ENCODE peak calls at places on chromosome 18, in six cellular contexts. B is H1, O is mesendoderm, D is IMR-90, F is neuronal stem cell, W is trophoblast cell. K is an unnamed sample. For H3K4me1 and H3K36me3, the result is how much of the 10 kb centered on the place peaks cover.

GRCh38 chr18:75071484-75071785 is 137.5 kb downstream of the PTGR3 start:
- DNase-seq in B (no peak), O (no peak), D (no peak), F (no peak), W (no peak), K (no peak)

GRCh38 chr18:11946756-11947155 is 34.6 kb upstream of the IMPA2 start:
- DNase-seq in B (no peak), O (peak), D (peak), F (no peak), W (peak), K (peak)

GRCh38 chr18:55821219-55821618 is 233.2 kb upstream of the TCF4 start:
- DNase-seq in B (no peak), O (no peak), D (peak), F (no peak), W (peak), K (peak)

GRCh38 chr18:52936931-52937330 is 596.9 kb downstream of the DCC start:
- DNase-seq in B (no peak), O (no peak), D (no peak), F (no peak), W (peak), K (no peak)

GRCh38 chr18:76493213-76494107 is 1.6 kb downstream of the ZNF516 start:
- DNase-seq in B (no peak), O (peak), D (peak), F (peak), W (no peak), K (peak)

GRCh38 chr18:60935046-60935445 is 398.2 kb upstream of the CDH20 start:
- DNase-seq in B (no peak), O (no peak), D (no peak), F (no peak), W (no peak), K (no peak)

GRCh38 chr18:55406374-55407045 is 181.5 kb downstream of the TCF4 start:
- DNase-seq in B (no peak), O (no peak), D (no peak), F (no peak), W (no peak), K (no peak)

GRCh38 chr18:27685807-27686412 is 491.0 kb downstream of the CDH2 start:
- DNase-seq in B (no peak), O (peak), D (peak), F (no peak), W (peak), K (peak)

GRCh38 chr18:79857082-79857661 is 59.4 kb downstream of the KCNG2 start:
- DNase-seq in B (no peak), O (peak), D (peak), F (no peak), W (no peak), K (peak)

GRCh38 chr18:35694803-35695202 is 113.3 kb downstream of the GALNT1 start:
- DNase-seq in B (no peak), O (no peak), D (no peak), F (no peak), W (no peak), K (no peak)

GRCh38 chr18:43665239-43665788 is 388.0 kb upstream of the SYT4 start:
- DNase-seq in B (no peak), O (no peak), D (peak), F (no peak), W (peak), K (peak)

GRCh38 chr18:59546164-59546563 is 151.1 kb downstream of the CCBE1 start:
- DNase-seq in B (no peak), O (no peak), D (peak), F (no peak), W (no peak), K (no peak)

GRCh38 chr18:43542016-43542415 is 264.7 kb upstream of the SYT4 start:
- DNase-seq in B (no peak), O (peak), D (no peak), F (no peak), W (no peak), K (no peak)

GRCh38 chr18:63301458-63301857 is 18.1 kb downstream of the BCL2 start:
- DNase-seq in B (no peak), O (no peak), D (no peak), F (no peak), W (peak), K (no peak)
- H3K4me1 ChIP-seq in B (under half), O (under half), D (under half), F (under half), W (under half), K (under half)

GRCh38 chr18:32549248-32549842 is 78.7 kb upstream of the GAREM1 start:
- DNase-seq in B (peak), O (peak), D (peak), F (peak), W (peak), K (peak)
- H3K36me3 ChIP-seq in B (under half), O (under half), D (under half), F (under half), W (under half), K (under half)

DNA sequence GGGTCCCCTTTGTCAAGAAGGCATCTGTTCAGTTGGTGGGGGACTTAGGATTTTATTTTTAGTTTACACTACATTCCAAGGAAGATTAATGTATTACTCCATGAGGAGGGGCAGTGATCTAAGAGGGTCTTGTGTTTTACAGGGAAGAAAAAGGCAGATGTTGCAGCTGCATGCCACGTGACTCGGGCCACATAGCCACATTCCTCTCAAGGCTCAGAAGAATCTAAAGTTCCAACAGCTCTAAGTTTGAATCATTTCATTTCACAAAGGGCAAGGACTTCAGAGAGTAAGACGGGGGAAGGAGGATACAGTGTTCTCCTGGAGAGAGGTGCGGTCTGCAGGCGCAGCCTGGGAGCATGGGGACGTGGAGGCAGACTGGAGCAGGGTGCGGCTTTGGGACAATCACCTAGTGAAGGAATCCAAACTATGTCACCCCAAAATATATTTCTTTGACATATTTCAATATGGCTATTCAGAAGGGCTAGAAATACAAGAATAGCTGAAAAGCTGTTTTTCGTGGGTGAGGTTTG is 165.3 kb upstream of the NDUFV2 start:
- DNase-seq in B (no peak), O (peak), D (peak), F (no peak), W (peak), K (no peak)
- H3K18ac ChIP-seq in B (peak), O (peak), D (peak), F (no peak), W (peak), K (no peak)

GRCh38 chr18:10462597-10462996 is 8.2 kb downstream of the APCDD1 start:
- DNase-seq in B (no peak), O (no peak), D (no peak), F (no peak), W (no peak), K (no peak)

GRCh38 chr18:10463741-10464140 is 9.3 kb downstream of the APCDD1 start:
- DNase-seq in B (no peak), O (no peak), D (no peak), F (no peak), W (no peak), K (no peak)

GRCh38 chr18:10461989-10462388 is 7.6 kb downstream of the APCDD1 start:
- DNase-seq in B (no peak), O (no peak), D (no peak), F (no peak), W (no peak), K (no peak)

GRCh38 chr18:10463096-10463495 is 8.7 kb downstream of the APCDD1 start:
- DNase-seq in B (no peak), O (no peak), D (no peak), F (no peak), W (no peak), K (no peak)

GRCh38 chr18:10465157-10465990 is 10.9 kb downstream of the APCDD1 start:
- DNase-seq in B (no peak), O (no peak), D (no peak), F (no peak), W (no peak), K (peak)
- H3K4me1 ChIP-seq in B (under half), O (under half), D (under half), F (under half), W (under half), K (under half)

DNA sequence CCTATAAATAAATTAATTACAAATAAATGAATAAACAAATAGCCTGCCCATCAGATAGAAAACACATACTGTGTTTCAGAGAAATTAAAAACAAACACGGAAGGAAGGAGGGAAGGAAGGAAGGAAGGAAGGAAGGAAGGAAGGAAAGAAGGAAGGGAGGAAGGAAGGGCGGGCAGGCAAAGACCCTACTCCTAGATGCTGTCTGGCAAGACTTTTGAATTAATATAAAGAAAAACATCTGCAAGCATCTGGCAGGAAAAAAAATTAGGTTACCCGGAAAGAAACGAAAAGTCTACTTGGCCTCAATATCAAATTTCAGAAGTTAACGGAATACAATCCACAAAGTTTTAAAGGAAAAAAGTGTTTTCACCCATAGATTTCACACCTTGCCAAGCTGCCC is 49.1 kb downstream of the LOXHD1 start:
- DNase-seq in B (no peak), O (no peak), D (no peak), F (no peak), W (no peak), K (no peak)
- H3K36me3 ChIP-seq in B (under half), O (under half), D (under half), F (under half), W (under half), K (under half)

DNA sequence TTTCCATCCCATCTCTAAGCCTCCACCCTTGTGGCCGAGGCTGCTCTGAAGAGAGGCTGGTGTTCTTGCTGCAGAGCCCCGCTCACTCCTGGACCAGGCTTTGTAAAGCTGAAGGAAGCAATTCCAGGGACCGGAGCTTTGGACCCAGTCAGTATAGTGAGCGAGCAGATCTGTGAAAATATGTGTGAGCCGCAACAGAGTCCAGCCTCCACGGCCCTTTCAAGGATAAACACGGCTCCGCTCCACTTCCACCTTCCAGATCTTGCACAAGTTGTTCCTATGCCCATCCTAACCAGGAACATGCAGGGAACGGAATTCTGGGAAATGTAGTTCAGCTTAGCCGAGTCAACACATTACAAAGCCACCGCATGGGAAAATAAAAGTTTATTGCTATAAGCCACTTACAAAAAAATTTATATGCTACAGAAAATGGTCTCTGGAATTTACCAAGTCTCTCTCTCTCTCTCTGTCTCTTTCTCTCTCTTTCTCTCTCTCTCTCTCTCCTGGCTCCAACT is 151.7 kb upstream of the ZNF521 start:
- DNase-seq in B (peak), O (peak), D (peak), F (peak), W (no peak), K (peak)
- H3K18ac ChIP-seq in B (no peak), O (no peak), D (peak), F (peak), W (no peak), K (no peak)

GRCh38 chr18:8121942-8122480 is 487.2 kb upstream of the RAB12 start:
- DNase-seq in B (peak), O (peak), D (peak), F (no peak), W (peak), K (peak)

GRCh38 chr18:8121091-8121490 is 488.1 kb upstream of the RAB12 start:
- DNase-seq in B (no peak), O (no peak), D (no peak), F (no peak), W (no peak), K (no peak)

GRCh38 chr18:8130089-8130488 is 479.1 kb upstream of the RAB12 start:
- DNase-seq in B (no peak), O (no peak), D (no peak), F (no peak), W (no peak), K (no peak)

GRCh38 chr18:8124232-8125146 is 484.7 kb upstream of the RAB12 start:
- DNase-seq in B (no peak), O (no peak), D (no peak), F (no peak), W (no peak), K (no peak)
- H3K4me1 ChIP-seq in B (under half), O (under half), D (under half), F (under half), W (under half), K (under half)